ENCODE peak calls at places on chromosomes 16 and 17, in four cellular contexts. One of them, this sample, is unnamed.

GRCh38 chr16:75559564-75560372 is 3.7 kb upstream of the TMEM231 start:
- DNase-seq in right lobe of liver: no peak
- DNase-seq in stomach: no peak
- DNase-seq in esophagus muscularis mucosa: no peak
- DNase-seq in this sample: no peak

GRCh38 chr16:82761236-82761635 is 134.5 kb downstream of the CDH13 start:
- DNase-seq in right lobe of liver: peak; percentile 73
- DNase-seq in stomach: peak; percentile 30
- DNase-seq in esophagus muscularis mucosa: no peak
- DNase-seq in this sample: peak; percentile 43

GRCh38 chr16:11668590-11669379 is 530 bp downstream of the SNN start:
- DNase-seq in right lobe of liver: no peak
- DNase-seq in stomach: no peak
- DNase-seq in esophagus muscularis mucosa: no peak
- DNase-seq in this sample: peak; percentile 44

GRCh38 chr16:85891033-85891775 is 7.8 kb upstream of the IRF8 start:
- DNase-seq in right lobe of liver: no peak
- DNase-seq in stomach: peak; percentile 41
- DNase-seq in esophagus muscularis mucosa: no peak
- DNase-seq in this sample: no peak

GRCh38 chr17:16935786-16936185 is 36.1 kb downstream of the TNFRSF13B start:
- DNase-seq in right lobe of liver: peak; percentile 13
- DNase-seq in stomach: no peak
- DNase-seq in esophagus muscularis mucosa: no peak
- DNase-seq in this sample: no peak

GRCh38 chr17:73750975-73751374 is 106.7 kb upstream of the SDK2 start:
- DNase-seq in right lobe of liver: peak; percentile 89
- DNase-seq in stomach: peak; percentile 37
- DNase-seq in esophagus muscularis mucosa: no peak
- DNase-seq in this sample: no peak

GRCh38 chr17:47837401-47838039 is 3.6 kb downstream of the SCRN2 start:
- DNase-seq in right lobe of liver: no peak
- DNase-seq in stomach: no peak
- DNase-seq in esophagus muscularis mucosa: no peak
- DNase-seq in this sample: no peak

GRCh38 chr17:82914375-82914774 is 74.6 kb upstream of the ZNF750 start:
- DNase-seq in right lobe of liver: no peak
- DNase-seq in stomach: peak; percentile 59
- DNase-seq in esophagus muscularis mucosa: no peak
- DNase-seq in this sample: no peak

GRCh38 chr16:57519796-57520360 is 16.5 kb downstream of the CCDC102A start:
- DNase-seq in right lobe of liver: peak; percentile 84
- DNase-seq in stomach: peak; percentile 84
- DNase-seq in esophagus muscularis mucosa: no peak
- DNase-seq in this sample: peak; percentile 80

GRCh38 chr16:31455601-31456314 is 3.5 kb upstream of the ARMC5 start:
- DNase-seq in right lobe of liver: no peak
- DNase-seq in stomach: no peak
- DNase-seq in esophagus muscularis mucosa: no peak
- DNase-seq in this sample: no peak
- TF ChIP-seq POLR2A in right lobe of liver: no peak
- TF ChIP-seq POLR2A in stomach: no peak
- TF ChIP-seq POLR2A in esophagus muscularis mucosa: no peak
- TF ChIP-seq POLR2A in this sample: no peak

GRCh38 chr17:57519800-57520199 is 225.3 kb downstream of the CCDC182 start:
- DNase-seq in right lobe of liver: no peak
- DNase-seq in stomach: no peak
- DNase-seq in esophagus muscularis mucosa: no peak
- DNase-seq in this sample: no peak
- H3K27ac ChIP-seq in right lobe of liver: no peak overlapping the region
- H3K27ac ChIP-seq in stomach: no peak overlapping the region
- H3K27ac ChIP-seq in esophagus muscularis mucosa: no peak overlapping the region
- H3K27ac ChIP-seq in this sample: no peak overlapping the region

GRCh38 chr16:16933861-16934260 is 536.9 kb downstream of the XYLT1 start:
- DNase-seq in right lobe of liver: no peak
- DNase-seq in stomach: no peak
- DNase-seq in esophagus muscularis mucosa: no peak
- DNase-seq in this sample: no peak

GRCh38 chr16:16925432-16925831 is 545.3 kb downstream of the XYLT1 start:
- DNase-seq in right lobe of liver: no peak
- DNase-seq in stomach: no peak
- DNase-seq in esophagus muscularis mucosa: no peak
- DNase-seq in this sample: no peak

GRCh38 chr16:16930309-16931000 is 540.3 kb downstream of the XYLT1 start:
- DNase-seq in right lobe of liver: no peak
- DNase-seq in stomach: no peak
- DNase-seq in esophagus muscularis mucosa: no peak
- DNase-seq in this sample: no peak

DNA sequence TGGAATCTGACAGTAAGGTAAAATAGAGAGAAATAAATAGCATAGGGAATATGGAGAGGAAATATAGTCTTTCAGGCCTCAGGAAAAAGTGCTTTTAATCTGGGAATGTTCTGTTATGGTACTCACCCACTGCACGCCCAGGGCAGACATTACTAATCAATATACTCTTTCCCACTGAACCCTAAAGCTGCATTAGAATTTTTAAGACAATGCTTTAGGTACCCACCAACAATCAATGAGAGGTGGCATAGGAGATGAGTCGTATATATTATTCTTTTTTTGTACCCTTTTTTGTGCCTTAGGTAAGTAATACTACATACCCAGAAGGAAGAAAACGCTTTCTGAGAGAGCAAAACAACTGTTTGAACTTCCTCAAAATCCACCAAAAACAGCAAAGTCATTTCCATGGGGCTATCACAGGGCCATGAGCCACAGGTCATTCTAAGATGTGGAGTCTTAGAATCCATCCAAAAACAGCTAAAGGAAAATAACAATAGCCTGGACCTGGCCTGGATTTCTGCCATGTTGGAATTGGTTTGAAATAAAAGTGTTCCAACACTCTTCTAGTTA is 542.1 kb downstream of the XYLT1 start:
- DNase-seq in right lobe of liver: no peak
- DNase-seq in stomach: no peak
- DNase-seq in esophagus muscularis mucosa: no peak
- DNase-seq in this sample: no peak
- H3K4me3 ChIP-seq in right lobe of liver: no peak overlapping the region
- H3K4me3 ChIP-seq in stomach: no peak overlapping the region
- H3K4me3 ChIP-seq in esophagus muscularis mucosa: no peak overlapping the region
- H3K4me3 ChIP-seq in this sample: no peak overlapping the region

GRCh38 chr17:78822552-78822951 is 18.1 kb downstream of the USP36 start:
- DNase-seq in right lobe of liver: peak; percentile 49
- DNase-seq in stomach: no peak
- DNase-seq in esophagus muscularis mucosa: no peak
- DNase-seq in this sample: peak; percentile 61

GRCh38 chr17:78826426-78826825 is 14.2 kb downstream of the USP36 start:
- DNase-seq in right lobe of liver: no peak
- DNase-seq in stomach: no peak
- DNase-seq in esophagus muscularis mucosa: no peak
- DNase-seq in this sample: no peak

GRCh38 chr17:78825696-78826095 is 14.9 kb downstream of the USP36 start:
- DNase-seq in right lobe of liver: no peak
- DNase-seq in stomach: no peak
- DNase-seq in esophagus muscularis mucosa: no peak
- DNase-seq in this sample: no peak

GRCh38 chr17:78823282-78824046 is 17.1 kb downstream of the USP36 start:
- DNase-seq in right lobe of liver: no peak
- DNase-seq in stomach: no peak
- DNase-seq in esophagus muscularis mucosa: no peak
- DNase-seq in this sample: no peak

DNA sequence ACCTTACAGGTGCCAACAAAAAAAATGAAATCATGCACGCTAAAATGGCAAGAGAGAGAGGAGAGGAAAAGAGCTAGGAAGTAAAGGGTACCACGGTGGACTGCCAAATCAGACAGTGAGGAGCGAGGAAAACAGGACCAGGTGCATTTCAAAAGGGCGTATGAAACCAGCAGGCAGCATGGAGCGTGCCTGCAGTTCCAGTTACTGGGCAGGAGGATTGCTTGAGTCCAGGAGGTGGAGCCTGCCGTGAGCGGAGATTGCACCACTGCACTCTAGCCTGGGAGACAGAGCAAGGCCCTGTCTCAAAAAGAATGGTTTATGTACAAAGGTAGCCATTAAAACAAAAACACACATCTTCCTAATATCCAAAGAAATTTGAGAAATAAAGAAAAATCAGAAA is 16.4 kb downstream of the USP36 start:
- DNase-seq in right lobe of liver: no peak
- DNase-seq in stomach: no peak
- DNase-seq in esophagus muscularis mucosa: no peak
- DNase-seq in this sample: no peak
- TF ChIP-seq POLR2A in right lobe of liver: no peak
- TF ChIP-seq POLR2A in stomach: no peak
- TF ChIP-seq POLR2A in esophagus muscularis mucosa: no peak
- TF ChIP-seq POLR2A in this sample: no peak

GRCh38 chr17:44203731-44204452 is 4.2 kb upstream of the ATXN7L3 start:
- DNase-seq in right lobe of liver: no peak
- DNase-seq in stomach: no peak
- DNase-seq in esophagus muscularis mucosa: no peak
- DNase-seq in this sample: no peak
- H3K27ac ChIP-seq in right lobe of liver: no peak overlapping the region
- H3K27ac ChIP-seq in stomach: no peak overlapping the region
- H3K27ac ChIP-seq in esophagus muscularis mucosa: no peak overlapping the region
- H3K27ac ChIP-seq in this sample: no peak overlapping the region

GRCh38 chr17:50161023-50161910 is 4.5 kb upstream of the SGCA start:
- DNase-seq in right lobe of liver: peak; percentile 92
- DNase-seq in stomach: peak; percentile 94
- DNase-seq in esophagus muscularis mucosa: peak; percentile 98
- DNase-seq in this sample: peak; percentile 96
- H3K4me3 ChIP-seq in right lobe of liver: peak overlapping the region; percentile 57
- H3K4me3 ChIP-seq in stomach: peak overlapping the region; percentile 69
- H3K4me3 ChIP-seq in esophagus muscularis mucosa: peak overlapping the region; percentile 66
- H3K4me3 ChIP-seq in this sample: peak overlapping the region; percentile 50

GRCh38 chr16:10245002-10245401 is 62.8 kb upstream of the GRIN2A start:
- DNase-seq in right lobe of liver: no peak
- DNase-seq in stomach: no peak
- DNase-seq in esophagus muscularis mucosa: no peak
- DNase-seq in this sample: no peak
- TF ChIP-seq POLR2A in right lobe of liver: no peak
- TF ChIP-seq POLR2A in stomach: no peak
- TF ChIP-seq POLR2A in esophagus muscularis mucosa: no peak
- TF ChIP-seq POLR2A in this sample: no peak

GRCh38 chr16:65725156-65725845 is 603.4 kb upstream of the CDH11 start:
- DNase-seq in right lobe of liver: no peak
- DNase-seq in stomach: no peak
- DNase-seq in esophagus muscularis mucosa: no peak
- DNase-seq in this sample: no peak
- H3K27ac ChIP-seq in right lobe of liver: no peak overlapping the region
- H3K27ac ChIP-seq in stomach: no peak overlapping the region
- H3K27ac ChIP-seq in esophagus muscularis mucosa: no peak overlapping the region
- H3K27ac ChIP-seq in this sample: no peak overlapping the region

This sample was measured in uterus.